ENCODE peak calls at places on chromosomes 3 and 15, in seven cellular contexts. C is activated CD8-positive, alpha-beta memory T cell treated with anti-CD3 and anti-CD28 coated beads for 24 hours; L is CD4-positive, alpha-beta T cell; U is stimulated activated CD8-positive, alpha-beta memory T cell treated with anti-CD3 and anti-CD28 coated beads, Interleukin-7, amount 100 ng/mL, for 1 hour; Z is NCI-H446 treated with DMSO at 0.1 percent for 48 hours; X is Calu3; F is caudate nucleus. N is an unnamed sample.

GRCh38 chr3:65361448-65361847 is 673.6 kb upstream of the ADAMTS9 start:
- DNase-seq in C (no peak), L (no peak), U (no peak), Z (no peak), X (no peak), F (no peak), N (no peak)

GRCh38 chr15:25863067-25863967 is at the start of gene ATP10A:
- DNase-seq in C (peak), L (no peak), U (no peak), Z (no peak), X (no peak), F (no peak), N (no peak)

GRCh38 chr3:184380210-184380626 is 364 bp downstream of the CHRD start:
- DNase-seq in C (no peak), L (no peak), U (no peak), Z (no peak), X (peak), F (peak), N (peak)

GRCh38 chr3:4716231-4716630 is 223.1 kb downstream of the ITPR1 start:
- DNase-seq in C (no peak), L (no peak), U (no peak), Z (no peak), X (no peak), F (no peak), N (no peak)

GRCh38 chr3:13353936-13354542 is 66.1 kb downstream of the NUP210 start:
- DNase-seq in C (no peak), L (no peak), U (no peak), Z (no peak), X (no peak), F (no peak), N (peak)

GRCh38 chr3:112775011-112775742 is 71.5 kb downstream of the CD200R1L start:
- DNase-seq in C (no peak), L (no peak), U (no peak), Z (no peak), X (no peak), F (no peak), N (no peak)

GRCh38 chr3:23518441-23518840 is 287.3 kb upstream of the UBE2E1 start:
- DNase-seq in C (no peak), L (no peak), U (no peak), Z (no peak), X (no peak), F (no peak), N (no peak)

GRCh38 chr15:38252481-38253311 is at the start of gene SPRED1:
- DNase-seq in C (peak), L (no peak), U (no peak), Z (no peak), X (peak), F (peak), N (peak)

GRCh38 chr15:60799885-60800728 is 321.2 kb upstream of the ICE2 start:
- DNase-seq in C (peak), L (no peak), U (no peak), Z (no peak), X (no peak), F (no peak), N (peak)

GRCh38 chr3:163952499-163952898 is 1125.8 kb downstream of the SI start:
- DNase-seq in C (no peak), L (no peak), U (no peak), Z (no peak), X (no peak), F (no peak), N (no peak)

GRCh38 chr15:84789762-84790161 is 27.4 kb upstream of the ALPK3 start:
- DNase-seq in C (peak), L (no peak), U (no peak), Z (no peak), X (no peak), F (no peak), N (no peak)

GRCh38 chr3:172009736-172010254 is 29.6 kb upstream of the FNDC3B start:
- DNase-seq in C (no peak), L (no peak), U (no peak), Z (no peak), X (no peak), F (no peak), N (no peak)

GRCh38 chr3:126419886-126420786 is 25.4 kb downstream of the CFAP100 start:
- DNase-seq in C (peak), L (no peak), U (no peak), Z (no peak), X (no peak), F (no peak), N (no peak)

GRCh38 chr15:45091581-45091980 is 22.4 kb downstream of the DUOX2 start:
- DNase-seq in C (peak), L (no peak), U (no peak), Z (no peak), X (no peak), F (no peak), N (no peak)

GRCh38 chr3:160921020-160921635 is 165.1 kb downstream of the PPM1L start:
- DNase-seq in C (no peak), L (no peak), U (no peak), Z (no peak), X (peak), F (no peak), N (peak)

GRCh38 chr3:104032283-104032682 is 1334.4 kb upstream of the ALCAM start:
- DNase-seq in C (no peak), L (no peak), U (no peak), Z (no peak), X (no peak), F (no peak), N (no peak)

GRCh38 chr3:29128004-29128403 is 152.9 kb upstream of the RBMS3 start:
- DNase-seq in C (no peak), L (no peak), U (no peak), Z (no peak), X (no peak), F (no peak), N (peak)

GRCh38 chr15:60583946-60584345 is 105.0 kb upstream of the ICE2 start:
- DNase-seq in C (no peak), L (no peak), U (no peak), Z (no peak), X (no peak), F (no peak), N (no peak)

GRCh38 chr3:165748094-165748493 is 89.1 kb downstream of the BCHE start:
- DNase-seq in C (no peak), L (no peak), U (no peak), Z (peak), X (no peak), F (no peak), N (no peak)

GRCh38 chr3:13266651-13267347 is 153.3 kb downstream of the NUP210 start:
- DNase-seq in C (no peak), L (no peak), U (no peak), Z (no peak), X (no peak), F (no peak), N (no peak)

GRCh38 chr3:127647171-127647884 is 18.3 kb downstream of the PODXL2 start:
- DNase-seq in C (peak), L (no peak), U (no peak), Z (no peak), X (no peak), F (no peak), N (no peak)

GRCh38 chr15:45919806-45920205 is 285.0 kb downstream of the SQOR start:
- DNase-seq in C (no peak), L (no peak), U (no peak), Z (no peak), X (peak), F (no peak), N (peak)

GRCh38 chr3:53836084-53836872 is 9.9 kb downstream of the CHDH start:
- DNase-seq in C (no peak), L (no peak), U (no peak), Z (no peak), X (no peak), F (no peak), N (no peak)

GRCh38 chr3:149999421-149999820 is 28.7 kb upstream of the PFN2 start:
- DNase-seq in C (no peak), L (no peak), U (no peak), Z (no peak), X (no peak), F (no peak), N (no peak)

GRCh38 chr3:23704316-23704715 is 101.4 kb upstream of the UBE2E1 start:
- DNase-seq in C (no peak), L (no peak), U (no peak), Z (no peak), X (no peak), F (no peak), N (no peak)

GRCh38 chr3:11641316-11641682 is 2.4 kb downstream of the VGLL4 start:
- DNase-seq in C (no peak), L (no peak), U (no peak), Z (no peak), X (no peak), F (no peak), N (no peak)

GRCh38 chr15:68285243-68285980 is 7.9 kb downstream of the FEM1B start:
- DNase-seq in C (no peak), L (no peak), U (no peak), Z (no peak), X (no peak), F (no peak), N (no peak)

GRCh38 chr3:121488628-121489027 is 57.2 kb downstream of the POLQ start:
- DNase-seq in C (no peak), L (no peak), U (no peak), Z (peak), X (no peak), F (no peak), N (no peak)

GRCh38 chr15:47513496-47513895 is 203.8 kb upstream of the SEMA6D start:
- DNase-seq in C (no peak), L (no peak), U (no peak), Z (peak), X (no peak), F (no peak), N (no peak)

GRCh38 chr3:66370179-66370578 is 130.6 kb downstream of the LRIG1 start:
- DNase-seq in C (no peak), L (no peak), U (no peak), Z (no peak), X (no peak), F (no peak), N (no peak)

GRCh38 chr15:28922712-28923012 is 36.9 kb downstream of the APBA2 start:
- DNase-seq in C (no peak), L (no peak), U (no peak), Z (no peak), X (no peak), F (no peak), N (no peak)

GRCh38 chr3:73753985-73754384 is 129.2 kb upstream of the PDZRN3 start:
- DNase-seq in C (no peak), L (no peak), U (no peak), Z (no peak), X (no peak), F (no peak), N (no peak)

GRCh38 chr15:29568840-29569532 is 253.3 kb downstream of the TJP1 start:
- DNase-seq in C (no peak), L (no peak), U (no peak), Z (no peak), X (peak), F (no peak), N (no peak)

GRCh38 chr3:72375237-72376154 is 472.7 kb downstream of the SHQ1 start:
- DNase-seq in C (no peak), L (no peak), U (no peak), Z (no peak), X (no peak), F (no peak), N (peak)

GRCh38 chr3:51672083-51672475 is 1.0 kb downstream of the TEX264 start:
- DNase-seq in C (peak), L (no peak), U (no peak), Z (no peak), X (no peak), F (no peak), N (no peak)

GRCh38 chr3:8629151-8630021 is 15.2 kb downstream of the SSUH2 start:
- DNase-seq in C (no peak), L (no peak), U (no peak), Z (no peak), X (peak), F (peak), N (peak)

GRCh38 chr3:52077376-52077775 is 21.0 kb upstream of the DUSP7 start:
- DNase-seq in C (no peak), L (no peak), U (no peak), Z (no peak), X (no peak), F (no peak), N (no peak)

GRCh38 chr15:58260911-58261267 is 122.7 kb downstream of the AQP9 start:
- DNase-seq in C (no peak), L (no peak), U (no peak), Z (peak), X (no peak), F (no peak), N (no peak)

GRCh38 chr15:29934251-29934650 is 112.0 kb upstream of the TJP1 start:
- DNase-seq in C (no peak), L (no peak), U (no peak), Z (no peak), X (no peak), F (no peak), N (no peak)

N was measured in lung microvascular endothelial cell.